ENCODE peak calls at places on chromosomes 11 and 22, in six cellular contexts. One of them, this sample, is unnamed.

GRCh38 chr22:34842630-34843029 is 223.3 kb upstream of the ISX start:
- DNase-seq in cardiac fibroblast: no peak
- DNase-seq in small intestine: peak
- DNase-seq in H54: no peak
- DNase-seq in activated T-cell treated with anti-CD3 and anti-CD28 coated beads for 24 hours: no peak
- DNase-seq in MM.1S: no peak
- DNase-seq in this sample: no peak

GRCh38 chr11:17927643-17928343 is 85.1 kb downstream of the SERGEF start:
- DNase-seq in cardiac fibroblast: peak
- DNase-seq in small intestine: no peak
- DNase-seq in H54: no peak
- DNase-seq in activated T-cell treated with anti-CD3 and anti-CD28 coated beads for 24 hours: no peak
- DNase-seq in MM.1S: no peak
- DNase-seq in this sample: no peak

GRCh38 chr22:31046591-31047226 is 34.4 kb upstream of the SMTN start:
- DNase-seq in cardiac fibroblast: peak
- DNase-seq in small intestine: no peak
- DNase-seq in H54: no peak
- DNase-seq in activated T-cell treated with anti-CD3 and anti-CD28 coated beads for 24 hours: no peak
- DNase-seq in MM.1S: no peak
- DNase-seq in this sample: peak

GRCh38 chr11:110182886-110183285 is 89.7 kb downstream of the ZC3H12C start:
- DNase-seq in cardiac fibroblast: peak
- DNase-seq in small intestine: no peak
- DNase-seq in H54: peak
- DNase-seq in activated T-cell treated with anti-CD3 and anti-CD28 coated beads for 24 hours: no peak
- DNase-seq in MM.1S: no peak
- DNase-seq in this sample: no peak

GRCh38 chr22:21841422-21841821 is 26.0 kb downstream of the MAPK1 start:
- DNase-seq in cardiac fibroblast: no peak
- DNase-seq in small intestine: no peak
- DNase-seq in H54: no peak
- DNase-seq in activated T-cell treated with anti-CD3 and anti-CD28 coated beads for 24 hours: no peak
- DNase-seq in MM.1S: no peak
- DNase-seq in this sample: no peak

GRCh38 chr22:49735411-49736311 is 92.0 kb downstream of the BRD1 start:
- DNase-seq in cardiac fibroblast: no peak
- DNase-seq in small intestine: no peak
- DNase-seq in H54: no peak
- DNase-seq in activated T-cell treated with anti-CD3 and anti-CD28 coated beads for 24 hours: no peak
- DNase-seq in MM.1S: peak
- DNase-seq in this sample: no peak

GRCh38 chr11:116459644-116460043 is 313.1 kb downstream of the BUD13 start:
- DNase-seq in cardiac fibroblast: no peak
- DNase-seq in small intestine: peak
- DNase-seq in H54: no peak
- DNase-seq in activated T-cell treated with anti-CD3 and anti-CD28 coated beads for 24 hours: no peak
- DNase-seq in MM.1S: no peak
- DNase-seq in this sample: no peak

GRCh38 chr11:73372371-73372993 is 3.7 kb upstream of the RELT start:
- DNase-seq in cardiac fibroblast: peak
- DNase-seq in small intestine: no peak
- DNase-seq in H54: peak
- DNase-seq in activated T-cell treated with anti-CD3 and anti-CD28 coated beads for 24 hours: no peak
- DNase-seq in MM.1S: peak
- DNase-seq in this sample: no peak

GRCh38 chr22:37241351-37242142 is 2.5 kb downstream of the RAC2 start:
- DNase-seq in cardiac fibroblast: no peak
- DNase-seq in small intestine: peak
- DNase-seq in H54: no peak
- DNase-seq in activated T-cell treated with anti-CD3 and anti-CD28 coated beads for 24 hours: no peak
- DNase-seq in MM.1S: no peak
- DNase-seq in this sample: no peak

GRCh38 chr11:70572974-70573260 is 174.6 kb downstream of the CTTN start:
- DNase-seq in cardiac fibroblast: no peak
- DNase-seq in small intestine: no peak
- DNase-seq in H54: no peak
- DNase-seq in activated T-cell treated with anti-CD3 and anti-CD28 coated beads for 24 hours: no peak
- DNase-seq in MM.1S: no peak
- DNase-seq in this sample: no peak

GRCh38 chr11:66856496-66857233 is at the start of gene LRFN4:
- DNase-seq in cardiac fibroblast: no peak
- DNase-seq in small intestine: no peak
- DNase-seq in H54: peak
- DNase-seq in activated T-cell treated with anti-CD3 and anti-CD28 coated beads for 24 hours: no peak
- DNase-seq in MM.1S: no peak
- DNase-seq in this sample: no peak

GRCh38 chr11:64868904-64869570 is 9.4 kb downstream of the EHD1 start:
- DNase-seq in cardiac fibroblast: peak
- DNase-seq in small intestine: no peak
- DNase-seq in H54: peak
- DNase-seq in activated T-cell treated with anti-CD3 and anti-CD28 coated beads for 24 hours: no peak
- DNase-seq in MM.1S: no peak
- DNase-seq in this sample: no peak

GRCh38 chr22:37617431-37617830 is 8.8 kb downstream of the GGA1 start:
- DNase-seq in cardiac fibroblast: no peak
- DNase-seq in small intestine: no peak
- DNase-seq in H54: no peak
- DNase-seq in activated T-cell treated with anti-CD3 and anti-CD28 coated beads for 24 hours: no peak
- DNase-seq in MM.1S: no peak
- DNase-seq in this sample: no peak

GRCh38 chr11:60221706-60222105 is 21.2 kb downstream of the MS4A4E start:
- DNase-seq in cardiac fibroblast: no peak
- DNase-seq in small intestine: no peak
- DNase-seq in H54: no peak
- DNase-seq in activated T-cell treated with anti-CD3 and anti-CD28 coated beads for 24 hours: no peak
- DNase-seq in MM.1S: no peak
- DNase-seq in this sample: no peak

GRCh38 chr11:94127632-94128031 is 1.0 kb upstream of the PANX1 start:
- DNase-seq in cardiac fibroblast: no peak
- DNase-seq in small intestine: no peak
- DNase-seq in H54: no peak
- DNase-seq in activated T-cell treated with anti-CD3 and anti-CD28 coated beads for 24 hours: no peak
- DNase-seq in MM.1S: no peak
- DNase-seq in this sample: no peak

GRCh38 chr11:86063536-86063935 is 5.3 kb downstream of the PICALM start:
- DNase-seq in cardiac fibroblast: peak
- DNase-seq in small intestine: no peak
- DNase-seq in H54: no peak
- DNase-seq in activated T-cell treated with anti-CD3 and anti-CD28 coated beads for 24 hours: no peak
- DNase-seq in MM.1S: no peak
- DNase-seq in this sample: no peak

GRCh38 chr11:44306469-44307244 is 3.3 kb downstream of the ALX4 start:
- DNase-seq in cardiac fibroblast: no peak
- DNase-seq in small intestine: no peak
- DNase-seq in H54: no peak
- DNase-seq in activated T-cell treated with anti-CD3 and anti-CD28 coated beads for 24 hours: no peak
- DNase-seq in MM.1S: no peak
- DNase-seq in this sample: no peak

GRCh38 chr11:116691779-116692178 is 81.0 kb downstream of the BUD13 start:
- DNase-seq in cardiac fibroblast: peak
- DNase-seq in small intestine: peak
- DNase-seq in H54: peak
- DNase-seq in activated T-cell treated with anti-CD3 and anti-CD28 coated beads for 24 hours: peak
- DNase-seq in MM.1S: peak
- DNase-seq in this sample: peak

GRCh38 chr11:111531687-111532364 is 8.7 kb upstream of the LAYN start:
- DNase-seq in cardiac fibroblast: peak
- DNase-seq in small intestine: no peak
- DNase-seq in H54: no peak
- DNase-seq in activated T-cell treated with anti-CD3 and anti-CD28 coated beads for 24 hours: peak
- DNase-seq in MM.1S: peak
- DNase-seq in this sample: no peak

GRCh38 chr11:96470521-96470920 is 80.7 kb downstream of the JRKL start:
- DNase-seq in cardiac fibroblast: peak
- DNase-seq in small intestine: no peak
- DNase-seq in H54: no peak
- DNase-seq in activated T-cell treated with anti-CD3 and anti-CD28 coated beads for 24 hours: no peak
- DNase-seq in MM.1S: no peak
- DNase-seq in this sample: no peak

GRCh38 chr22:40668611-40669390 is 10.5 kb upstream of the MCHR1 start:
- DNase-seq in cardiac fibroblast: peak
- DNase-seq in small intestine: peak
- DNase-seq in H54: peak
- DNase-seq in activated T-cell treated with anti-CD3 and anti-CD28 coated beads for 24 hours: no peak
- DNase-seq in MM.1S: no peak
- DNase-seq in this sample: no peak

GRCh38 chr22:48950151-48950915 is 877.3 kb downstream of the BRD1 start:
- DNase-seq in cardiac fibroblast: no peak
- DNase-seq in small intestine: no peak
- DNase-seq in H54: no peak
- DNase-seq in activated T-cell treated with anti-CD3 and anti-CD28 coated beads for 24 hours: no peak
- DNase-seq in MM.1S: no peak
- DNase-seq in this sample: peak

This sample was measured in mucosa of gallbladder.